ENCODE peak calls at places on chromosome 15, in nine cellular contexts. B is HT-29; O is A549; V is stimulated activated CD8-positive, alpha-beta memory T cell treated with anti-CD3 and anti-CD28 coated beads, Interleukin-2, amount 100 ng/mL, for 48 hours; E is CD4-positive, CD25-positive, alpha-beta regulatory T cell; S is stromal cell of bone marrow; C is AG20443; P is kidney tubule cell; Y is mesothelial cell of epicardium. X is an unnamed sample.

GRCh38 chr15:89772933-89773583 is 3.1 kb upstream of the MESP2 start:
- DNase-seq in Y (no peak), P (no peak), E (no peak), C (peak; percentile 19), O (peak; percentile 63), S (no peak), V (no peak), B (peak; percentile 38), X (no peak)

GRCh38 chr15:64004059-64004458 is 42.2 kb downstream of the DAPK2 start:
- DNase-seq in P (no peak), V (no peak), C (no peak), S (no peak), E (no peak), B (no peak), Y (no peak), O (peak; percentile 29), X (no peak)

GRCh38 chr15:63719281-63719680 is 114.5 kb downstream of the HERC1 start:
- DNase-seq in C (no peak), V (no peak), E (no peak), Y (no peak), P (no peak), B (no peak), S (no peak), O (no peak), X (no peak)

GRCh38 chr15:99564221-99565030 is 1.4 kb upstream of the MEF2A start:
- DNase-seq in B (peak; percentile 30), E (no peak), V (no peak), Y (no peak), C (peak; percentile 28), P (no peak), O (no peak), S (no peak), X (no peak)

GRCh38 chr15:57821826-57822225 is 115.3 kb downstream of the POLR2M start:
- DNase-seq in C (no peak), Y (no peak), V (no peak), E (no peak), S (no peak), B (no peak), P (no peak), O (no peak), X (no peak)

GRCh38 chr15:83112959-83113299 is 5.5 kb downstream of the TM6SF1 start:
- DNase-seq in E (no peak), P (no peak), O (no peak), Y (no peak), S (no peak), B (no peak), C (no peak), V (no peak), X (no peak)

GRCh38 chr15:94066046-94066445 is 165.3 kb upstream of the MCTP2 start:
- DNase-seq in E (no peak), B (no peak), Y (no peak), P (no peak), V (no peak), S (no peak), O (no peak), C (no peak), X (no peak)

GRCh38 chr15:36810656-36811449 is 231.4 kb downstream of the CDIN1 start:
- DNase-seq in S (no peak), Y (no peak), E (no peak), B (peak; percentile 20), C (no peak), P (no peak), O (no peak), V (no peak), X (no peak)

GRCh38 chr15:70315431-70315830 is 217.7 kb upstream of the TLE3 start:
- DNase-seq in C (no peak), B (no peak), Y (no peak), O (no peak), V (no peak), E (no peak), S (no peak), P (no peak), X (no peak)

GRCh38 chr15:88894819-88895767 is at the start of gene HAPLN3:
- DNase-seq in V (peak; percentile 57), C (peak; percentile 78), E (peak; percentile 79), S (no peak), Y (no peak), O (peak; percentile 60), B (peak; percentile 33), P (peak; percentile 56), X (peak; percentile 41)

X was measured in stimulated activated CD4-positive, alpha-beta T cell treated with anti-CD3 and anti-CD28 coated beads, Interleukin-15, amount 100 ng/mL, for 48 hours.